ENCODE peak calls at places on chromosome 19, in five cellular contexts. L, N, H, X and T are unnamed samples.
A peak's percentile ranks its signal among the peaks of the same experiment; 100 is the strongest.

GRCh38 chr19:33310606-33311325 is 8.4 kb upstream of the CEBPA start:
- DNase-seq in X (no peak), H (no peak), N (no peak), L (peak; percentile 80), T (no peak)

GRCh38 chr19:34317311-34317927 is 47.6 kb upstream of the GPI start:
- DNase-seq in N (no peak), X (peak; percentile 22), L (no peak), H (peak; percentile 57), T (no peak)

GRCh38 chr19:18479964-18480723 is 41.7 kb downstream of the ELL start:
- DNase-seq in X (no peak), L (peak; percentile 49), H (peak; percentile 38), N (no peak), T (peak; percentile 79)

GRCh38 chr19:511101-511841 is 4.0 kb downstream of the TPGS1 start:
- DNase-seq in N (no peak), H (peak; percentile 88), L (peak; percentile 37), X (peak; percentile 90), T (no peak)

GRCh38 chr19:24159707-24160106 is 72.7 kb downstream of the ZNF254 start:
- DNase-seq in X (no peak), L (no peak), N (no peak), H (peak; percentile 44), T (no peak)

GRCh38 chr19:20321139-20321656 is 154.2 kb downstream of the ZNF486 start:
- DNase-seq in H (no peak), X (no peak), N (no peak), L (no peak), T (no peak)

GRCh38 chr19:18135712-18136584 is 17.0 kb upstream of the PIK3R2 start:
- DNase-seq in H (peak; percentile 62), N (no peak), X (no peak), L (no peak), T (no peak)

GRCh38 chr19:55488986-55489710 is 912 bp downstream of the SSC5D start:
- DNase-seq in X (no peak), N (no peak), L (no peak), H (no peak), T (no peak)

GRCh38 chr19:11028146-11028545 is 61.1 kb upstream of the LDLR start:
- DNase-seq in L (no peak), N (no peak), H (no peak), X (no peak), T (no peak)

GRCh38 chr19:54204767-54205468 is 4.3 kb downstream of the RPS9 start:
- DNase-seq in X (no peak), L (no peak), N (no peak), H (no peak), T (no peak)

GRCh38 chr19:4373601-4374441 is 26.5 kb downstream of the SH3GL1 start:
- DNase-seq in X (no peak), N (peak; percentile 65), L (no peak), H (no peak), T (peak; percentile 50)

GRCh38 chr19:35718345-35719041 is 690 bp downstream of the KMT2B start:
- DNase-seq in H (peak; percentile 59), L (peak; percentile 32), N (peak; percentile 49), X (peak; percentile 31), T (peak; percentile 52)

GRCh38 chr19:6058411-6059201 is 51.7 kb downstream of the RFX2 start:
- DNase-seq in N (no peak), X (no peak), H (no peak), L (no peak), T (no peak)

DNA sequence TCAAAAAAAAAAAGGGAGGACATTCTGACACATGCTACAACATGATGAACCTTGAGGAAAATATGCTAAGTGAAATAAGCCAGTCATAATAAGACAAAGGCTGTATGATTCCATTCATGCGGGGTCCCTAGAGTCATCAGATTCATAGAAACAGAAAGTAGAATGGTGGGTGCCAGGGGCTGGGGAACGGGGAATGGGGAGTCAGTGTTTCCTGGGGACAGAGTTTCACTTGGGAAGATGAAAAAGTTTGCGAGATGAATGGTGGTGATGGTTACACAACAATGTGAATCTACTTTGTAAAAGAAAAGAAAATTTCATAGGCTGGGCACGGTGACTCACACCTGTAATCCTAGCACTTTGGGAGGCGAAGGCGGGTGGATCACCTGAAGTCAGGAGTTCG is 6.1 kb upstream of the CLEC4G start:
- DNase-seq in X (no peak), L (no peak), H (no peak), N (no peak), T (no peak)
- H3K27ac ChIP-seq in X (no peak overlapping the region), L (no peak overlapping the region), H (no peak overlapping the region), N (no peak overlapping the region), T (no peak overlapping the region)

DNA sequence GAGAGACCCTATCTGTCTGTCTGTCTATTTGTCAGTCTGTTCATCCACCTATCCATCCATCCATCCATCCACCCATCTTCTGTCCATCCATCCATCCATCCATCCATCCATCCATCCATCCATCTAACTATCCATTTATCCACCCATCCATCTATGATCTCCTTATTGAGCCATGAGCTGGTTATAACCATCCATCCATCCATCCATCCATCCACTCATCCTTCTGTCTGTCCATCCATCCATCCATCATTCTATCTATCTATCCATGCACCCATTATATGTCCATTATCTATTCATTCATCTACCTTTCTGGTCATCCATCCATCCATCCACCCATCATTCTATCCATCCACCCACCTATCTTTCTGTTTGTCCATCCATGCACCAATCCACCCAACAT is 44.6 kb downstream of the NWD1 start:
- DNase-seq in X (no peak), N (no peak), L (no peak), H (no peak), T (no peak)
- H3K4me1 ChIP-seq in X (no peaks in the 10 kb centered on the region), N (no peaks in the 10 kb centered on the region), L (no peaks in the 10 kb centered on the region), H (no peaks in the 10 kb centered on the region), T (no peaks in the 10 kb centered on the region)

GRCh38 chr19:41910992-41911888 is 17.0 kb downstream of the ERFL start:
- DNase-seq in N (no peak), X (no peak), H (no peak), L (no peak), T (no peak)

GRCh38 chr19:41913476-41914190 is 14.6 kb downstream of the ERFL start:
- DNase-seq in H (no peak), X (no peak), N (no peak), L (no peak), T (no peak)

GRCh38 chr19:41912899-41913475 is 15.3 kb downstream of the ERFL start:
- DNase-seq in L (no peak), X (no peak), H (no peak), N (no peak), T (no peak)

GRCh38 chr19:41910240-41910991 is 17.8 kb downstream of the ERFL start:
- DNase-seq in L (no peak), X (no peak), H (no peak), N (no peak), T (peak; percentile 12)

DNA sequence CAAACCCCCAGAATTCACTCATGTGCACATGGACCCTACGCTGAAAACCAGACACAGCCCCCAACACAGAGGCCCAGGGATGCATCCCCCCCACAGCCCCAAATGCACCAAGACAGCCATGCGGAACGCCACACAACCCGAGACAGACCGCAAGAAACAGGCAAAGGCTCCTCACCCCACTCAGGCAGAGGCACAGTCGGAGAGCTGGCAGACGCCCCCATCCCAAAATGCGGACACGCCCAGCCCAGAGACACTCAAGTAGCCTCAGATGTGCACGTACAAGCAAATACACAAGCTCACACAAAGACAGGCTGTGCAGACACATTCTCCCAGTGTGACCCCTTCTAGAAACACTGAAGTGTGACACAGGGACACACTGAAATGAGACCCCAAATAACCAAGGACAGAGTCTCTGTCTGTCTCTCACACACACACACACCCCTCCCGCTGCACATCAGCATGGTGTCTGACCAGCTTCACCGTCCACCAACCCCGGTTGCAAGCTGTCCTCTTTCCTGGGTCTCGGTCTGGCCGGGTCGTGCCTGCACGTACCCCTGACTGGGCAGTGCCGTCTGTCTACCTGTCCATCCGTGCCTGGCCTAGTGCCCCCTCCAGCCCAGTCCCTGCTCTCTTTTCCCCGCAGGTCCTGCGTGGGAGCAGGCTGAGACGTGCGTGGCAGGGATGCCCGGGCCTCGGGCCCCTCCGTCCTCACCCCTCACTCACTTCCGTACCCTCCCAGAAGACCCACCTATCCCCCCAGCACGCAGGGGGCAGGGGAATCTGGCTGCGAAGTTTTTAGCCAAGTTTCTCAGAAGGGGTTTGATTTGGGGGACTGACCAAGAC is 16.1 kb downstream of the ERFL start:
- DNase-seq in H (no peak), L (no peak), X (no peak), N (no peak), T (no peak)
- H3K4me3 ChIP-seq in H (no peak overlapping the region), L (no peak overlapping the region), X (no peak overlapping the region), N (no peak overlapping the region), T (no peak overlapping the region)

DNA sequence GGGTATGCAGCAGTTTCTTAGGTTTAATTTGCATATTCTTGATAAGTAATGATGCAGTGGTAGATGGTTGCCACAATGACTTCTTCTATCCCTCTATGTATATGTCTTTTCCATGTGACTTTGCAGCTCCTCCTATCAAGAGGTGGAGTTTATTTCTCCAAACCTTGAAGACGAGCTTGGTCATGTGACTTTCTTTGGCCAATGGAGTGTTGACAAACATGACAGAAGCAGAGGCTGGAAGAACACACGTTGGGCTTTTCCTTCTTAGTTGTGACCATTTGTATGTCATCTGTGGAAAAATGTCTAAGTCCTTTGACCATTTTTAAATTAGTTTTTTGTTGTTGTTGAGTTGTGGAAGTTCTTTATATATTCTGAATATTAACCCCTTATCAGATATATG is 32.3 kb downstream of the ZNF333 start:
- DNase-seq in N (no peak), X (no peak), L (no peak), H (no peak), T (no peak)
- H3K27ac ChIP-seq in N (no peak overlapping the region), X (no peak overlapping the region), L (no peak overlapping the region), H (no peak overlapping the region), T (no peak overlapping the region)

DNA sequence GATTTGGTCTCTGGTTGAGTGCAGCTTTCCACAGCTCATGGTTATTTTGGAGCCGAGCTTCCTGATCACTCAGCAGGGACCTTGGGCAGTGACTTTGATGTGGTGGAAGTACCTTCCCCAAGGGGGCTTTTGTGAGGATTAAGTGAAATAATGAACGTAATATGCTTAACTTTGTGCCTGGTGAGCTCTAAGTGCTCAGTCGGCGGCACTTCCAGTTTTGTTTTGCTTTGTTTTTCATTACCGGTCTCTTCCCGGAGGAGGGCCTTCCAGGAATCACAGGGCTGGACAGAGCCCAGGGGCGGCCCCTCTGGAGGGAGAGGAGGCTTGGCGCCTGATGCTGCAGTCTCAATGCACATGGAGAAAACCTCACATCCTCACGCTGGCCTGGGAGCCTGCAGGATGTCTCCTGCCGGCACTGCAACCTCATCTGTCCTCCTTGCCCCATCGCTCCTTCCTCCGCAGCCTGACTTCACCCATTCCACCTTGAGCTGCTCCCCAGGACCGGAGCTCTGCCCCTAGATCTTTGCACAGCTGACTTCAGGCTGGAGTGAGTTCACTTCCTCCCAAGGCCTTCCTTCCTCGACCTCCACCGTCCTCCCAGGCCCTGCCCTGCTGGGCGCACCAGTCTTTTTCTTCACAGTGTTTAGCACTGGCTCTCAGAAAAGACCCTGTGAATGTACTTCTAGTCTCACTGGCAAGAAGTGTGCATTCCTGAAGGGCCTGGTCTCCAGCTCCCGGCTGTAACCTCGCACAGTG is 1.6 kb downstream of the PLEKHF1 start:
- DNase-seq in H (peak; percentile 61), N (peak; percentile 74), X (no peak), L (peak; percentile 54), T (no peak)
- H3K4me1 ChIP-seq in H (peaks cover 40% of the 10 kb centered on the region), N (peaks cover 29% of the 10 kb centered on the region), X (peaks cover 59% of the 10 kb centered on the region), L (peaks cover 70% of the 10 kb centered on the region), T (peaks cover 56% of the 10 kb centered on the region)

DNA sequence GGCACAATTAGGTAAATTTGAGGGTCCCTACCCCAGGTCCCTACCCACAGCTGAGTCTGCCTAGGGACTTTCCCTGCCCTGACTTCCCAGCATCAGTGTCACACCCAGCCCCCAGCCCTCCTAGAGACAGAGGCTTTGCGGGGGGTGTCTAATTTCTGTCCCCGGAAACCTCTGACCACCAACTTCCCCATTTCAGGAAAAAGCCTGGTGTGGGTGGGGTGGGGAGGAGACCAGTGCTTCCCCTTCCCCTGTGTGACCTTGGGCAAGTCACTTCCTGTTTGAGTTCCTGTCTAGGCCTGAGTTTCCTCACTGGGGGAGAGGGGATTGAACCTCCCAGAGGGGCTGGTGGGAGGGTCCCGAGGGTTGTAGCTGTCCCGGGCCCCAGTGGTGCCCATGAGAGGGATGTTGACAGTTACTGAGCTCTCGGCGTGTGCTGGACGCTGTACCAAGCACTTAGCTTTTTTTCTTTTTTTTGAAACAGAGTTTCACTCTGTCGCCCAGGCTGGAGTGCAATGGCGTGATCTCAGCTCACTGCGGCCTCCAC is 7.9 kb downstream of the VASP start:
- DNase-seq in H (peak; percentile 41), X (no peak), N (no peak), L (no peak), T (no peak)
- H3K4me3 ChIP-seq in H (no peak overlapping the region), X (no peak overlapping the region), N (no peak overlapping the region), L (no peak overlapping the region), T (no peak overlapping the region)